ENCODE peak calls at places on chromosomes 12 and 14, in nine cellular contexts. X is colonic mucosa, N is cardiac muscle cell, R is brain microvascular endothelial cell, W is B cell, T is WTC11, P is HFFc6, V is body of pancreas, D is ovary. U is an unnamed sample.

GRCh38 chr12:63849641-63850040 is 5.1 kb downstream of the SRGAP1 start:
- DNase-seq in P (no peak), D (no peak), R (no peak), X (no peak), V (no peak), T (no peak), N (no peak), W (no peak), U (no peak)

GRCh38 chr12:119468286-119468685 is 125.3 kb upstream of the TMEM233 start:
- DNase-seq in V (no peak), X (no peak), D (no peak), T (no peak), R (no peak), N (no peak), W (no peak), P (no peak), U (no peak)

GRCh38 chr14:79576434-79576833 is 634.9 kb downstream of the DIO2 start:
- DNase-seq in W (no peak), N (peak; percentile 12), R (no peak), D (no peak), P (no peak), X (no peak), V (no peak), T (no peak), U (no peak)

GRCh38 chr14:103522028-103522581 is 525 bp downstream of the CKB start:
- DNase-seq in N (no peak), X (no peak), V (no peak), W (peak; percentile 45), P (no peak), T (peak; percentile 50), D (peak; percentile 72), R (no peak), U (no peak)

GRCh38 chr12:47604474-47604873 is 101.4 kb downstream of the RPAP3 start:
- DNase-seq in N (peak; percentile 7), X (no peak), D (no peak), W (no peak), T (no peak), R (peak; percentile 50), P (no peak), V (no peak), U (no peak)

GRCh38 chr12:116442981-116443380 is 116.2 kb upstream of the MAP1LC3B2 start:
- DNase-seq in T (no peak), X (no peak), P (peak; percentile 43), R (no peak), D (no peak), W (no peak), V (no peak), N (no peak), U (no peak)

GRCh38 chr14:54669759-54670630 is 103.1 kb downstream of the SAMD4A start:
- DNase-seq in W (no peak), D (no peak), P (peak; percentile 76), X (no peak), N (peak; percentile 66), R (peak; percentile 91), V (no peak), T (no peak), U (no peak)

GRCh38 chr12:120347766-120348165 is 20.2 kb upstream of the PLA2G1B start:
- DNase-seq in V (no peak), D (no peak), W (no peak), N (no peak), X (no peak), R (no peak), T (no peak), P (no peak), U (no peak)

GRCh38 chr14:35419429-35419841 is 14.9 kb upstream of the NFKBIA start:
- DNase-seq in R (no peak), X (no peak), P (peak; percentile 33), W (no peak), D (no peak), T (no peak), N (no peak), V (no peak), U (no peak)

GRCh38 chr14:33754264-33754663 is 196.6 kb downstream of the EGLN3 start:
- DNase-seq in D (no peak), P (peak; percentile 38), X (no peak), T (no peak), R (no peak), V (no peak), W (no peak), N (peak; percentile 50), U (no peak)

GRCh38 chr12:123270380-123271181 is 1.1 kb downstream of the CDK2AP1 start:
- DNase-seq in R (peak; percentile 19), T (no peak), X (peak; percentile 45), P (peak; percentile 19), W (no peak), D (peak; percentile 35), V (no peak), N (peak; percentile 46), U (peak; percentile 34)

DNA sequence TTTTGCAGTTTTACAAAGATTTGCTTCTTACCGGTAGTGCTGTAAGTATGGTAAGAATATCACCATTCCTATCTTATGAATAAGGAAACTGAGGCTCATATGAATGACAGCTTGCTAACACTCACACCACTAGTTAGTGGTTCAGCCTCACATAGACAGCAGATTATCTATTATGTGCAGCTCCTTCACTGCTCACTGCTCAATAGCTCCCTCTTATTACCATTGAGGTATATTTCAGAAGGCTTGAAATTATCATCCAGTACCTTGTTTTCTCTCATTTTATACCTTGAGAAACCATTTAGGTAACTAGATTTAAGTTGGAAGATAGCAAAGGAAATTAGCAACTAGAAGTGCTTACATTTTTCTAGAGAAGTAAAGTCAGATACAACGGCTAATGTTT is 15.5 kb downstream of the RIC8B start:
- DNase-seq in P (no peak), R (no peak), V (no peak), N (no peak), W (no peak), D (no peak), X (no peak), T (no peak), U (no peak)
- TF ChIP-seq CTCF in P (no peak), R (peak; percentile 29), V (no peak), N (peak; percentile 24), W (no peak), D (no peak), X (no peak), T (no peak), U (no peak)

GRCh38 chr12:1926274-1926673 is 7.8 kb upstream of the CACNA2D4 start:
- DNase-seq in N (no peak), W (no peak), V (no peak), D (no peak), R (no peak), P (no peak), T (no peak), X (peak; percentile 9), U (no peak)
- TF ChIP-seq CTCF in N (no peak), W (no peak), V (no peak), D (no peak), R (no peak), P (no peak), T (no peak), X (no peak), U (no peak)

DNA sequence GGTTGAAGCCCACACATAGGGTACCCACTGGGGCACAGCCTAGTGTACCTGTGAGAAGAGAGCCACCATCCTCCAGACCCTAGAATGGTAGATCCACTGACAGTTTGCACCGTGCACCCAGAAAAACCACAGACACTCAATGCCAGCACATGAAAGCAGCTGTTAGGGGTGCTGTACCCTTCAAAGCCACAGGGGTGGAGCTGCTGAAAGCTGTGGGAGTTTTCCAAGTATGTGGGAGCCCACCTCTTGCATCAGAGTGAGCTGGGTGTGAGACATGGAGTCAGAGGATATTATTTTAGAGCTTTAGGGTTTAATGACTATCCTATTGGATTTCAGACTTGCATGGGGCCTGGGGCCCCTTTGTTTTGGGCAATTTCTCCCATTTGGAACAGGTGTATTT is 30.5 kb downstream of the TSPAN19 start:
- DNase-seq in X (no peak), V (no peak), D (no peak), W (no peak), T (no peak), R (no peak), N (no peak), P (no peak), U (no peak)
- TF ChIP-seq CTCF in X (no peak), V (no peak), D (no peak), W (no peak), T (no peak), R (no peak), N (no peak), P (no peak), U (no peak)

GRCh38 chr12:128190614-128191013 is 76.4 kb upstream of the TMEM132C start:
- DNase-seq in N (no peak), R (no peak), V (no peak), P (no peak), T (no peak), D (no peak), W (peak; percentile 5), X (no peak), U (peak; percentile 10)
- TF ChIP-seq CTCF in N (no peak), R (peak; percentile 28), V (no peak), P (no peak), T (no peak), D (no peak), W (no peak), X (no peak), U (no peak)

DNA sequence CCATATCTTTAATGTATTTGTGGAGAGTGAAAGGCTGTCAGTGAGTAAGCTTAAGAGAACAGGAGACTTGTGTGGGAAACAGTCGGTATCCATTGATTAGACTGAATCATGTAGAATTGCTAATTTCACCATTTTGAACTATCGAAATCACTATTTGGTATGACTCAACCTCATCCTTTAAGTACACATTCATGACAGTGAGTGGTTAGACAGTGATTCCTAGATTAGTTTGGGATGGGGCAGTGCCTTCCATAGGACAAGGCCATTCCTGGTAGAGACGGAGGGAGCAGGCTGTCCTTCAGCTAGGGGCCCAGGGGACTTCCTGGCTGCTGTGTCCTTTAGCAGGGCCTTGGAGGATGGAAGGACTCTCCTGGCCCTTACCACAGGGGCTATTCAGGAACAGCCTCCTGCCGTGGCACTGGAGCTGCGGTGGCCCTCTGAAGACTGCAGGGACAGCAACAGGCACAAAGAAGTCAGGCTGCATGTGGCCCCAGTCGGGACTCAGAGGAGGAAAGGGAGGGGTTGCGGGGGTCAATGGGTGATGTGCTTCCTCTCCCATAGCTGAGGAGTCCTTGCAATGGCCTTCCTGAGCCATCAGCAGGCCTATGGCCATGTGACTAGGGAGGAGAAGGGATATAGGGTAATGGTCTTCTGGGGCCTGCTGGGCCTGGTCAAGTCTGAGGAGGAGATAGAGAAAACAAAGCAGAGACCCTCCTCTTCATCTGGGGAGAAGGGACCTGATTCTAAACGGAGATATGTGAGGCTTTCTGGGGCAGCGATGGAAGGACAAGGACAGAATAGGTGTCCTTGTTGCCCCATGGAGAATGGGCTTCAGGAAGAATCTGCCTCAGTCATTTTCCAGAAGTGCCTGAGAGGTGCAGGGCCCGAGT is 11.2 kb downstream of the SERPINA1 start:
- DNase-seq in N (no peak), R (no peak), D (no peak), X (no peak), W (no peak), P (no peak), T (no peak), V (no peak), U (no peak)
- TF ChIP-seq CTCF in N (no peak), R (no peak), D (no peak), X (no peak), W (no peak), P (no peak), T (no peak), V (no peak), U (no peak)

DNA sequence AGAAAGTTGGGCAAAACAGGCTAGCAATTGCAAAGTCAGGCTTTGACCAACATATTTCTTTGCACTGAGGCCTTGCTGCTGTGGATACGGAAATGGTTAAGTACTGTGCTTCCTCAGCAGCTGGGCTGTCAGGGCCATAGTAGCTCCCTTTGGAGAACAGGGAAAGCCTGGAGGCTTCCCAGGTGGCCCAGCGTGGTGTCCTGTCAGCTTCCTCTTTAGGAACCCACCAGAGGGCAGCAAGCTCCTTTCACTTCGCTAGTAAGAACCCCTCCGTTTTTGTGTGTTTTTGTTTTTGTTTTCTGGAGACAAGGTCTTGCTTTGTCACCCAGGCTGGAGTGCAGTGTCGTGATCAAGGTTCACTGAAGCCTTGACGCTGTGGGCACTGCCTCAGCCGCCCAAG is 1.7 kb upstream of the CFAP251 start:
- DNase-seq in P (no peak), V (no peak), W (peak; percentile 31), N (peak; percentile 62), X (no peak), R (no peak), T (no peak), D (no peak), U (no peak)
- TF ChIP-seq CTCF in P (peak; percentile 50), V (no peak), W (no peak), N (peak; percentile 44), X (no peak), R (no peak), T (no peak), D (no peak), U (peak; percentile 1)